ENCODE peak calls at places on chromosome 12, in six cellular contexts. S is upper lobe of left lung, B is psoas muscle, T is heart left ventricle, A is kidney, O is ascending aorta. H is an unnamed sample. For H3K4me1, the result is how much of the 10 kb centered on the place peaks cover.

GRCh38 chr12:55019784-55020183 is at the start of gene NEUROD4:
- DNase-seq in O (no peak), A (no peak), B (no peak), S (no peak), T (peak), H (no peak)

GRCh38 chr12:121525411-121525810 is 55.4 kb downstream of the KDM2B start:
- DNase-seq in A (no peak), S (no peak), T (no peak), O (no peak), B (no peak), H (no peak)

GRCh38 chr12:121678305-121678704 is 8.9 kb upstream of the MORN3 start:
- DNase-seq in A (no peak), B (no peak), T (no peak), O (no peak), S (no peak), H (no peak)

GRCh38 chr12:2691001-2691339 is 103.8 kb upstream of the FKBP4 start:
- DNase-seq in A (peak), S (peak), T (no peak), B (no peak), O (peak), H (no peak)

GRCh38 chr12:57766464-57767311 is at the start of gene CYP27B1:
- DNase-seq in S (peak), T (no peak), A (no peak), B (no peak), O (no peak), H (no peak)

GRCh38 chr12:119179335-119180021 is 747 bp downstream of the HSPB8 start:
- DNase-seq in T (peak), A (no peak), O (no peak), S (peak), B (peak), H (no peak)

GRCh38 chr12:10354502-10354901 is 35.3 kb downstream of the KLRK1 start:
- DNase-seq in O (no peak), A (peak), B (no peak), T (no peak), S (no peak), H (no peak)

GRCh38 chr12:27619308-27619707 is 76.9 kb upstream of the REP15 start:
- DNase-seq in T (no peak), O (no peak), B (no peak), A (no peak), S (no peak), H (no peak)

GRCh38 chr12:94100254-94100653 is 48.1 kb upstream of the PLXNC1 start:
- DNase-seq in S (no peak), A (no peak), O (no peak), T (no peak), B (peak), H (no peak)

GRCh38 chr12:113186033-113186365 is 478 bp downstream of the RITA1 start:
- DNase-seq in S (no peak), T (no peak), O (no peak), B (no peak), A (no peak), H (no peak)

GRCh38 chr12:54529581-54529980 is 19.8 kb upstream of the PDE1B start:
- DNase-seq in O (no peak), S (no peak), T (no peak), B (no peak), A (no peak), H (no peak)

GRCh38 chr12:103241184-103241583 is 254.6 kb downstream of the C12orf42 start:
- DNase-seq in S (no peak), T (no peak), A (no peak), B (no peak), O (no peak), H (no peak)

GRCh38 chr12:122421263-122421814 is 1.1 kb downstream of the CLIP1 start:
- DNase-seq in S (no peak), T (no peak), B (peak), O (peak), A (no peak), H (no peak)

GRCh38 chr12:105561981-105562726 is 231.7 kb downstream of the C12orf75 start:
- DNase-seq in B (peak), T (peak), A (peak), O (peak), S (no peak), H (no peak)

GRCh38 chr12:20452496-20452895 is 84.2 kb downstream of the PDE3A start:
- DNase-seq in O (no peak), S (no peak), B (no peak), A (no peak), T (no peak), H (no peak)

GRCh38 chr12:65330341-65330740 is 51.9 kb downstream of the MSRB3 start:
- DNase-seq in B (no peak), T (no peak), O (no peak), S (no peak), A (no peak), H (no peak)

GRCh38 chr12:50222275-50222783 is 55.2 kb upstream of the CERS5 start:
- DNase-seq in A (no peak), B (peak), T (peak), O (peak), S (no peak), H (no peak)

GRCh38 chr12:30694971-30695326 is 720 bp downstream of the IPO8 start:
- DNase-seq in A (peak), T (no peak), O (peak), S (no peak), B (peak), H (no peak)

GRCh38 chr12:108666326-108666995 is 32.8 kb upstream of the SELPLG start:
- DNase-seq in S (no peak), T (peak), B (peak), A (peak), O (no peak), H (no peak)

GRCh38 chr12:121812320-121812871 is 8.6 kb downstream of the SETD1B start:
- DNase-seq in B (peak), O (no peak), A (peak), S (peak), T (peak), H (no peak)

GRCh38 chr12:132196038-132196872 is 52.0 kb downstream of the NOC4L start:
- DNase-seq in O (no peak), T (no peak), B (no peak), A (no peak), S (peak), H (no peak)

GRCh38 chr12:27437839-27438238 is 8.7 kb upstream of the SMCO2 start:
- DNase-seq in B (no peak), O (no peak), S (no peak), A (no peak), T (no peak), H (no peak)

GRCh38 chr12:63918788-63919300 is 74.3 kb downstream of the SRGAP1 start:
- DNase-seq in A (no peak), S (no peak), O (no peak), T (no peak), B (no peak), H (no peak)

GRCh38 chr12:95805864-95806669 is 15.5 kb upstream of the NTN4 start:
- DNase-seq in O (peak), B (peak), S (no peak), T (no peak), A (no peak), H (no peak)

GRCh38 chr12:12081836-12082497 is 11.2 kb downstream of the BCL2L14 start:
- DNase-seq in B (no peak), T (peak), S (no peak), O (no peak), A (no peak), H (no peak)

GRCh38 chr12:14394317-14395058 is 29.0 kb downstream of the ATF7IP start:
- DNase-seq in T (no peak), B (no peak), A (no peak), S (no peak), O (peak), H (no peak)

GRCh38 chr12:39503445-39503844 is 60.5 kb upstream of the KIF21A start:
- DNase-seq in B (no peak), S (no peak), T (no peak), A (no peak), O (no peak), H (no peak)

GRCh38 chr12:94109154-94109553 is 39.2 kb upstream of the PLXNC1 start:
- DNase-seq in O (no peak), A (no peak), T (no peak), S (no peak), B (no peak), H (no peak)

GRCh38 chr12:26361964-26362363 is 166.6 kb downstream of the SSPN start:
- DNase-seq in B (no peak), T (no peak), A (no peak), O (no peak), S (no peak), H (no peak)

GRCh38 chr12:67430708-67431335 is 161.7 kb downstream of the CAND1 start:
- DNase-seq in O (peak), S (no peak), A (peak), T (peak), B (peak), H (no peak)
- TF ChIP-seq CTCF in O (peak), S (no peak), A (peak), T (no peak), B (peak), H (no peak)

DNA sequence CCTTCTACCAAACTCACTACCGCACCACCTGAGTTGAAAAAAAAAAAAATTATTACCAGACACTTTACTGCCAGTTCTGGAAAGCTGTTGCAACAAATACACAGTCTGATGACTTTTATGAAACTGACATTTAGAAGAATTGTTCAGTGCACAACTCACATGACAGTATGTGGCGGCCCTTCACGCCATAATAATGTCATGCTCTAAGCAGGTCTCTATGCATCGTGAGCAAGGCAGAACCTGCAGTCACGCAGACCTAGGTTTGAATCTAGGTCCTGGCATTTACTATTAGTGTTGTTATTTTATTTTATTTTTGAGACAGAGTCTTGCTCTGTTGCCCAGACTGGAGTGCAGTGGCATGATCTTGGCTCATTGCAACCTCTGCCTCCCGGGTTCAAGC is 8.1 kb downstream of the MYL2 start:
- DNase-seq in O (no peak), B (no peak), A (no peak), T (no peak), S (no peak), H (no peak)
- H3K4me1 ChIP-seq in O (under half), B (under half), A (under half), T (under half), S (under half), H (under half)

GRCh38 chr12:7091660-7092228 is 501 bp downstream of the C1R start:
- DNase-seq in S (no peak), T (peak), B (peak), O (peak), A (peak), H (no peak)
- H3K4me3 ChIP-seq in S (peak), T (peak), B (peak), O (peak), A (peak), H (peak)

GRCh38 chr12:52862023-52862422 is 13.2 kb upstream of the KRT78 start:
- DNase-seq in O (no peak), A (peak), T (no peak), B (no peak), S (no peak), H (no peak)

GRCh38 chr12:52867636-52868035 is 18.8 kb upstream of the KRT78 start:
- DNase-seq in B (peak), T (peak), O (no peak), S (peak), A (peak), H (no peak)

GRCh38 chr12:52867152-52867551 is 18.4 kb upstream of the KRT78 start:
- DNase-seq in T (no peak), A (peak), S (no peak), B (no peak), O (no peak), H (no peak)

GRCh38 chr12:52860102-52860838 is 11.5 kb upstream of the KRT78 start:
- DNase-seq in A (peak), S (no peak), O (no peak), B (no peak), T (no peak), H (no peak)

GRCh38 chr12:52865090-52865944 is 16.5 kb upstream of the KRT78 start:
- DNase-seq in B (peak), S (no peak), O (peak), A (peak), T (peak), H (no peak)
- TF ChIP-seq CTCF in B (peak), S (peak), O (peak), A (peak), T (peak), H (peak)

DNA sequence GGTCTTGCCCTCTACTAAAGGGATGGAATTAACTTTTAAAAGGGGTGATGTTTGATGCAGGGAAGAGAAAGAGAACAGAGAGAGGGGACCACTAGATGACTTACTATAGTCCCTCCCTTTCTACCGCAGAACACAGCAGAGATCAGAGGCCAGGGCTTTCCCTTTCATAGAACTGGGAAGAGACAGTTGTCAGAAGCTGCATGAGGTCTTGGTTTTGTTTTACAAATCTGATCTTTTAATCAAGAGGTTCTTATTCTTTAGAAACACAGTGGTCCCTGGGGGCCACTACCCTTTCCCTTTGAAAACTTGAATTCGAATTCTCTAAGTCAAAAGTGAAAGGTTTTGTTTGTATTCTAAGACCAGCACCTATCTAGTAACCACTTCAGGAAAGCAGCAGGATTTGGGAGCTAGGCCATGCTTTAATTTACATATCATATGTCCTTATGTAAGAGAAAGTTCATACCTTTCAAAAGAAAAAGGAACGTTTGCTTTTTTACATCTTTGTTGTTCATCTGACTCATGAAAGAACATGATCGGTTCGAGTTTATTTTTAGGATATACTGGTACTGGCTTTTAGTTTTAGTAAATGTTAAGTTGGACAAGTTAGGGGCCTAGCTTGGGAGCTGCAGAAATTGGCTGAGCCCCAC is 6.3 kb downstream of the FBXL14 start:
- DNase-seq in B (no peak), A (no peak), T (no peak), O (no peak), S (no peak), H (no peak)
- H3K4me1 ChIP-seq in B (under half), A (under half), T (under half), O (under half), S (under half), H (under half)

GRCh38 chr12:32273063-32273521 is 126.3 kb upstream of the FGD4 start:
- DNase-seq in A (no peak), S (no peak), B (no peak), O (no peak), T (no peak), H (no peak)
- H3K4me3 ChIP-seq in A (no peak), S (no peak), B (no peak), O (no peak), T (no peak), H (no peak)

DNA sequence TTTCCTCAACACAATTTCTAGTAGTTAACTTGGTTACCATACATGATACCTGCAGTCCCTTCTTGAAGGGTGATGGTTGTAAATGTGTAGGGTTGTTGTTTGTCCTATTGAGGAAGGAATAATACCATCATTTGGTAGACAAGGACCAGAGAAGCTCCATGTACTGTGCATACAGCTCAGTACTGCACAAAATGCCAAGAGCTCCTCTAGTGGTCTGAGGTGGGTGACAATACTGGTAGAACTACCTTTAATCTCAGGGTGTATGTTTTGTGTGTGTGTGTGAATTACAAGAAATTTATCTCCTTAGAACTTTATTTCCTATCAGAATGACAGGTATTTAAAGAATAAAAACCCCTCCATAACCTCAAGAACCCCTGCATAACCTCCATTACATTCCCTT is 575.3 kb downstream of the TMTC2 start:
- DNase-seq in O (no peak), S (no peak), B (no peak), T (no peak), A (no peak), H (no peak)
- TF ChIP-seq CTCF in O (no peak), S (no peak), B (no peak), T (no peak), A (no peak), H (no peak)

H was measured in esophagus squamous epithelium.